ENCODE peak calls at places on chromosome 22, in eight cellular contexts. Y, P, L, Q, D, G, E and B are unnamed samples.

GRCh38 chr22:48382197-48382596 is 1445.5 kb downstream of the BRD1 start:
- DNase-seq in E (no peak), Y (no peak), P (no peak), L (no peak), D (no peak), Q (peak; percentile 36), G (no peak), B (no peak)

GRCh38 chr22:39300198-39300830 is 19.1 kb downstream of the RPL3 start:
- DNase-seq in D (no peak), L (no peak), P (no peak), Y (peak; percentile 76), G (peak; percentile 71), Q (no peak), E (no peak), B (no peak)

GRCh38 chr22:17271711-17272451 is 52.6 kb upstream of the ADA2 start:
- DNase-seq in G (no peak), Y (peak; percentile 12), Q (no peak), L (no peak), P (no peak), E (no peak), D (no peak), B (no peak)

GRCh38 chr22:49393526-49393925 is 434.1 kb downstream of the BRD1 start:
- DNase-seq in P (no peak), G (no peak), L (no peak), D (no peak), Y (no peak), E (no peak), Q (no peak), B (no peak)

GRCh38 chr22:17264321-17265052 is 45.3 kb upstream of the ADA2 start:
- DNase-seq in P (no peak), L (no peak), E (peak; percentile 47), D (no peak), Q (no peak), Y (no peak), G (no peak), B (no peak)

GRCh38 chr22:27196483-27196882 is 539.1 kb downstream of the MIAT start:
- DNase-seq in Y (no peak), D (no peak), G (no peak), L (no peak), P (no peak), Q (no peak), E (no peak), B (no peak)

GRCh38 chr22:50030315-50031188 is 18.0 kb upstream of the IL17REL start:
- DNase-seq in L (no peak), Y (peak; percentile 88), P (peak; percentile 11), Q (peak; percentile 93), E (peak; percentile 78), D (peak; percentile 57), G (peak; percentile 84), B (peak; percentile 73)

GRCh38 chr22:48630444-48630777 is 1197.3 kb downstream of the BRD1 start:
- DNase-seq in L (no peak), Y (no peak), E (no peak), D (no peak), Q (no peak), G (no peak), P (no peak), B (no peak)

GRCh38 chr22:36027960-36028645 is 521 bp downstream of the RBFOX2 start:
- DNase-seq in P (no peak), Y (no peak), Q (peak; percentile 89), E (peak; percentile 76), L (no peak), D (no peak), G (no peak), B (no peak)

GRCh38 chr22:46023558-46023981 is 46.6 kb upstream of the WNT7B start:
- DNase-seq in Q (no peak), E (no peak), L (no peak), Y (peak; percentile 3), P (no peak), D (no peak), G (no peak), B (peak; percentile 75)

GRCh38 chr22:49753276-49753884 is 74.3 kb downstream of the BRD1 start:
- DNase-seq in D (no peak), Q (peak; percentile 75), L (no peak), E (no peak), P (no peak), Y (no peak), G (no peak), B (no peak)

GRCh38 chr22:33049125-33049729 is 9.0 kb downstream of the SYN3 start:
- DNase-seq in Q (peak; percentile 93), L (peak; percentile 5), D (no peak), Y (peak; percentile 67), E (peak; percentile 79), G (peak; percentile 49), P (peak; percentile 31), B (peak; percentile 76)

GRCh38 chr22:22168941-22169867 is 75.4 kb upstream of the VPREB1 start:
- DNase-seq in G (no peak), Y (no peak), D (no peak), Q (no peak), P (no peak), L (no peak), E (no peak), B (no peak)

GRCh38 chr22:45867906-45868555 is 108.9 kb downstream of the WNT7B start:
- DNase-seq in P (no peak), Q (peak; percentile 85), Y (no peak), D (no peak), E (peak; percentile 4), L (no peak), G (no peak), B (no peak)

GRCh38 chr22:40400173-40400572 is 29.8 kb downstream of the SGSM3 start:
- DNase-seq in L (peak; percentile 63), E (no peak), P (no peak), Y (peak; percentile 84), Q (peak; percentile 87), G (no peak), D (no peak), B (no peak)

GRCh38 chr22:36009085-36009484 is 19.5 kb downstream of the RBFOX2 start:
- DNase-seq in P (no peak), L (no peak), E (no peak), Y (no peak), D (no peak), Q (no peak), G (no peak), B (no peak)

GRCh38 chr22:33806191-33806590 is 114.1 kb downstream of the LARGE1 start:
- DNase-seq in Y (no peak), L (peak; percentile 15), G (no peak), P (no peak), E (no peak), Q (no peak), D (no peak), B (no peak)

GRCh38 chr22:43498856-43499253 is 87.0 kb downstream of the MPPED1 start:
- DNase-seq in P (no peak), Q (no peak), E (no peak), L (no peak), Y (no peak), G (no peak), D (no peak), B (no peak)
- TF ChIP-seq CTCF in P (no peak), Q (no peak), E (no peak), L (no peak), Y (no peak), G (no peak), D (no peak), B (no peak)

DNA sequence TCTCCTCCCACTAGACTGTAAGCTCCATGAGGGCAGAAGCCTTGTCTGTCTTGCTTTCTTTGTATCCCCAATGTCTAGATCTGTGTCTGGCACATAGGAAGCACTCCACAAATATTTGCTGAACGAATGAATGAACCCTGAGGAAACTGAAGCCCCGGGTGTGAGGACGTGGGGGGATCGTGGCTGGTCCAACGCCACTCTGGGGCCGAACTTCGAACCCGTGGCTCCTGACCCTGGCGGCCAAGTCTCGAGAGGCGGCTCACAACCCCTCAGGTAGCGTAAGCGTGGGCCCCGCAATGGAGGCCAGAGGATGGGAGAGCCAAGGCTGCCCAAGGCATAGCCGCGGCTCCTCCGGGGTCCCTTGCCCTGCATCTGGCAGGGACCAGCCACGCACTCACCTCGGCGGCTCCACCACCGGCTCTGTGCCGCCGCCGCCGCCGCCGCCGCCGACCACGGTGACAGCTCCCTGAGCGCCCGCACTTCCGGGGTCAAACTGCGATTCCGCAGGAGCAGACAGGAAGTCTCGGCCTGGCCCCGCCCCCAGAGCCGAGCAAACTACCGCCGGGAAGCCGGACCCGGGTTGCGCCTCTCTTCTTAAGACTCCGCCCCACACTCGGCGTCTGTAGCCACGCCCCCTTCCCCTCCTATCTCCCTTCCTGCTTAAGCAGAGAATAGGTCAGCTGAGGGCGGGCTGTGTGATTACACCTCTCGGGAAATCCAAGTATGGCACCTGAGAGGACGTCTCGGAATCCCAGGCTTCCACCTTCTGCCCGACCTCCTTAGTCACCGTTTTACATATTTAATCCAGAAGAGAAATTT is at the start of gene ASCC2:
- DNase-seq in Y (peak; percentile 100), D (peak; percentile 97), L (peak; percentile 91), P (peak; percentile 90), E (peak; percentile 96), Q (peak; percentile 100), G (peak; percentile 95), B (peak; percentile 99)
- TF ChIP-seq CTCF in Y (no peak), D (no peak), L (no peak), P (no peak), E (no peak), Q (no peak), G (no peak), B (no peak)

GRCh38 chr22:19943665-19944026 is 2.0 kb upstream of the TXNRD2 start:
- DNase-seq in G (no peak), Y (peak; percentile 48), E (no peak), L (no peak), P (no peak), Q (no peak), D (no peak), B (no peak)
- TF ChIP-seq CTCF in G (no peak), Y (no peak), E (no peak), L (peak; percentile 10), P (peak; percentile 27), Q (no peak), D (peak; percentile 5), B (no peak)

GRCh38 chr22:29610780-29611179 is 7.3 kb downstream of the NF2 start:
- DNase-seq in L (no peak), Y (no peak), Q (no peak), G (no peak), P (no peak), D (no peak), E (no peak), B (no peak)

GRCh38 chr22:29606320-29606719 is 2.9 kb downstream of the NF2 start:
- DNase-seq in E (no peak), D (no peak), Q (no peak), P (no peak), Y (no peak), G (no peak), L (no peak), B (no peak)

GRCh38 chr22:29607426-29607825 is 4.0 kb downstream of the NF2 start:
- DNase-seq in L (no peak), P (no peak), G (no peak), D (no peak), Q (no peak), E (no peak), Y (no peak), B (no peak)

GRCh38 chr22:29605236-29605850 is 1.9 kb downstream of the NF2 start:
- DNase-seq in L (no peak), G (no peak), Y (no peak), E (no peak), Q (no peak), P (no peak), D (no peak), B (no peak)

DNA sequence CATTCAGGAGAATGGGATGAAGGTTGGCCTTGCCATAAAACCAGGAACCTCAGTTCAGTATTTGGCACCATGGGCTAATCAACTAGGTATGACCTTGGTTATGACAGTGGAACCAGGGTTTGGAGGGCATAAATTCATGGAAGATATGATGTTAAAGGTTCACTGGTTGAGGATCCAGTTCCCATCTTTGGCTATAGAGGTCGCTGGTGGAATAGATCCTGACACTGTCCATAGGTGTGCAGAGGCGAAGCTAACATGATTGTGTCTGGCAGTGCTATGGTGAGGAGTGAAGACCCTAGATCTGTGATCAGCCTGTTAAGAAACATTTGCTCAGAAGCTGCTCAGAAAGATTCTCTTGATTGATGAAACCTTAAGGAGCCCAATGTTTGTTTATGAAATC is 5.7 kb downstream of the NF2 start:
- DNase-seq in D (no peak), Q (no peak), G (no peak), P (no peak), E (peak; percentile 41), L (no peak), Y (no peak), B (peak; percentile 41)
- TF ChIP-seq CTCF in D (peak; percentile 16), Q (no peak), G (peak; percentile 57), P (peak; percentile 59), E (peak; percentile 18), L (peak; percentile 5), Y (no peak), B (peak; percentile 41)